ENCODE peak calls at places on chromosomes 4 and X, in six cellular contexts. One of them, this sample, is unnamed. For H3K4me1, the result is how much of the 10 kb centered on the place peaks cover.

GRCh38 chrX:23332888-23333821 is 1.5 kb upstream of the PTCHD1 start:
- DNase-seq in fibroblast of lung: no peak
- DNase-seq in heart right ventricle: no peak
- DNase-seq in GM23248: no peak
- DNase-seq in spleen: no peak
- DNase-seq in transverse colon: peak
- DNase-seq in this sample: no peak

GRCh38 chrX:46567388-46567787 is 6.2 kb upstream of the CHST7 start:
- DNase-seq in fibroblast of lung: no peak
- DNase-seq in heart right ventricle: no peak
- DNase-seq in GM23248: no peak
- DNase-seq in spleen: no peak
- DNase-seq in transverse colon: no peak
- DNase-seq in this sample: no peak

GRCh38 chr4:67700119-67700873 is 659 bp downstream of the UBA6 start:
- DNase-seq in fibroblast of lung: peak
- DNase-seq in heart right ventricle: no peak
- DNase-seq in GM23248: peak
- DNase-seq in spleen: no peak
- DNase-seq in transverse colon: no peak
- DNase-seq in this sample: no peak

GRCh38 chrX:136219893-136220292 is 31.3 kb downstream of the MAP7D3 start:
- DNase-seq in fibroblast of lung: no peak
- DNase-seq in heart right ventricle: no peak
- DNase-seq in GM23248: no peak
- DNase-seq in spleen: no peak
- DNase-seq in transverse colon: no peak
- DNase-seq in this sample: no peak

GRCh38 chrX:19673334-19674040 is 158.2 kb upstream of the MAP3K15 start:
- DNase-seq in fibroblast of lung: peak
- DNase-seq in heart right ventricle: peak
- DNase-seq in GM23248: peak
- DNase-seq in spleen: no peak
- DNase-seq in transverse colon: peak
- DNase-seq in this sample: peak

GRCh38 chr4:24843121-24843520 is 47.7 kb downstream of the SOD3 start:
- DNase-seq in fibroblast of lung: no peak
- DNase-seq in heart right ventricle: no peak
- DNase-seq in GM23248: no peak
- DNase-seq in spleen: no peak
- DNase-seq in transverse colon: no peak
- DNase-seq in this sample: no peak

GRCh38 chr4:80213117-80213815 is 16.0 kb downstream of the PRDM8 start:
- DNase-seq in fibroblast of lung: peak
- DNase-seq in heart right ventricle: no peak
- DNase-seq in GM23248: peak
- DNase-seq in spleen: no peak
- DNase-seq in transverse colon: no peak
- DNase-seq in this sample: no peak

GRCh38 chr4:148442830-148443549 is 776 bp upstream of the NR3C2 start:
- DNase-seq in fibroblast of lung: no peak
- DNase-seq in heart right ventricle: peak
- DNase-seq in GM23248: no peak
- DNase-seq in spleen: peak
- DNase-seq in transverse colon: peak
- DNase-seq in this sample: no peak

GRCh38 chr4:34323549-34324325 is 1920.6 kb downstream of the ARAP2 start:
- DNase-seq in fibroblast of lung: no peak
- DNase-seq in heart right ventricle: no peak
- DNase-seq in GM23248: peak
- DNase-seq in spleen: no peak
- DNase-seq in transverse colon: no peak
- DNase-seq in this sample: no peak

GRCh38 chrX:12308420-12308819 is 170.1 kb downstream of the FRMPD4 start:
- DNase-seq in fibroblast of lung: no peak
- DNase-seq in heart right ventricle: no peak
- DNase-seq in GM23248: no peak
- DNase-seq in spleen: no peak
- DNase-seq in transverse colon: no peak
- DNase-seq in this sample: no peak

GRCh38 chr4:101018836-101019235 is 328.5 kb downstream of the PPP3CA start:
- DNase-seq in fibroblast of lung: no peak
- DNase-seq in heart right ventricle: no peak
- DNase-seq in GM23248: no peak
- DNase-seq in spleen: no peak
- DNase-seq in transverse colon: peak
- DNase-seq in this sample: no peak
- H3K4me1 ChIP-seq in fibroblast of lung: under half
- H3K4me1 ChIP-seq in heart right ventricle: under half
- H3K4me1 ChIP-seq in GM23248: under half
- H3K4me1 ChIP-seq in spleen: under half
- H3K4me1 ChIP-seq in transverse colon: under half
- H3K4me1 ChIP-seq in this sample: under half

DNA sequence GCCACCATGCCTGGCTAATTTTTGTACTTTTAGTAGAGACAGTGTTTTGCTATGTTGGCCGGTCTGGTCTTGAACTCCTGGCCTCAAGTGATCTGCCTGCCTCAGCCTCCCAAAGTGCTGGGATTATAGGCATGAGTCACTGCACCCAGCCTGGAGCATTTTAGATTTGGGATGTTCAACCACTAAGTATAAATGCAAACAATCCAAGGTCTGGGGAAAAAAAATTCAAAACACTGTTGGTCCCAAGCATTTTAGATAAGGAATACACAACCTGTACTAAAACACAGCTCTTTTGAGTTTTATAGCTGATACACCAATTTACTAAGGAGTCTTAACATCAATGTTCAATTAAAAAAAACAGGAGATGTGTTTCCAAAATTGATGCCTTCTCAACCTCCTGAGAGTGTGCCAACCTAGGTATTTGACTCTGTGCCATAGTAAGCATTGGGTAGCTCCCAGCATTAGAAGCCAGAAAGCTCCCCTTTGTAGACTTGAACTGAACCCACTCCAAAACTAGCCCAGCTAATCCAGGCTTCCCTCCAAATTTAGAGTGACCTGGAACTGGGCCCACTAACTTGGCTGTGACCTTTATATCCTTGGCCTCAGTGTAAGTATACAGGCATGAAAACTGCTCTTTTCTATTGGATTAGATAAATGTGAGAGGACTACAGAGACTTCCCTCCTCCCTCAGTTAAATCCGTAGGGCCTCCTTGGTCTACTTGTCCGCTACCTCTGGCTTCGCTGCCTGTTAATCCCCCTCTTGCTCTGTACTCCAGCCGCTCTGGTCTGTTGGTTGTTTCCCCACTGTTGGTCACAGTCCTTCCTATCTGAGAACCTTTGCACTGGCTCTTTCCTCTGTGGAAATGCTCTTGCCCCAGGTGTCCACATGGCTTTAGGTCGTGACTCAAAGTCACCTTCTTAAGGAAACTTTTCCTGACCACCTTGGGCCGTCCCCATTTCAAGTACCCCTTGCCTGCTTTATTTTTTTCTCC is 77.6 kb downstream of the CCKAR start:
- DNase-seq in fibroblast of lung: peak
- DNase-seq in heart right ventricle: peak
- DNase-seq in GM23248: no peak
- DNase-seq in spleen: no peak
- DNase-seq in transverse colon: peak
- DNase-seq in this sample: no peak
- H3K4me1 ChIP-seq in fibroblast of lung: under half
- H3K4me1 ChIP-seq in heart right ventricle: under half
- H3K4me1 ChIP-seq in GM23248: under half
- H3K4me1 ChIP-seq in spleen: under half
- H3K4me1 ChIP-seq in transverse colon: under half
- H3K4me1 ChIP-seq in this sample: under half

DNA sequence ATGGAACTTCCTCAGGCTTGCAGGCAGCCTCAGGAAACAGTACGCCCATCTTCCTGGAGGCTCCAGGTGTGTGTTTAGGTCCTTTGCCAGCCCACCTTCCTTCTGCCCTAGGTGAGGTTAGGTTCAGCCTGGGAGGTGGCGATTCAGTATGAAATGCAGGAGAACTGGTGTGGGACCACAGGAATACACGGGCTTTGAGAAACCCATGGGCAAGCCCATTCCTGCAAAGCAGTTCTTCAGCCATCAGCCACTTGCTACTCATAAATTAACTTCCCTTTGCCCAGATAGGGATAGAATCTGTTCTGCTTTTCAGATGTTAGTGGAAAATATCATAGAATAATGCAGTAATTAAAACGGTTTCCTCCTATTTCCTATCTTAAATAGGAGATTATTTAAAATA is 32.2 kb downstream of the TBC1D14 start:
- DNase-seq in fibroblast of lung: no peak
- DNase-seq in heart right ventricle: no peak
- DNase-seq in GM23248: no peak
- DNase-seq in spleen: peak
- DNase-seq in transverse colon: no peak
- DNase-seq in this sample: no peak
- H3K4me1 ChIP-seq in fibroblast of lung: under half
- H3K4me1 ChIP-seq in heart right ventricle: half or more
- H3K4me1 ChIP-seq in GM23248: under half
- H3K4me1 ChIP-seq in spleen: half or more
- H3K4me1 ChIP-seq in transverse colon: under half
- H3K4me1 ChIP-seq in this sample: under half

GRCh38 chrX:24471808-24472207 is 6.7 kb downstream of the PDK3 start:
- DNase-seq in fibroblast of lung: no peak
- DNase-seq in heart right ventricle: no peak
- DNase-seq in GM23248: no peak
- DNase-seq in spleen: no peak
- DNase-seq in transverse colon: no peak
- DNase-seq in this sample: no peak
- H3K4me1 ChIP-seq in fibroblast of lung: under half
- H3K4me1 ChIP-seq in heart right ventricle: under half
- H3K4me1 ChIP-seq in GM23248: under half
- H3K4me1 ChIP-seq in spleen: under half
- H3K4me1 ChIP-seq in transverse colon: under half
- H3K4me1 ChIP-seq in this sample: under half

This sample was measured in right atrium auricular region.